ENCODE peak calls at places on chromosomes 4 and X, in ten cellular contexts. Y is iris pigment epithelial cell, T is GM12892, P is NCI-H1436, Q is kidney tubule cell, V is dorsolateral prefrontal cortex, J is ELR, F is naive B cell, S is progenitor cell of endocrine pancreas, O is immature natural killer cell. W is an unnamed sample.
A peak's percentile ranks its signal among the peaks of the same experiment; 100 is the strongest.

GRCh38 chr4:159434496-159435241 is 331.8 kb downstream of the RAPGEF2 start:
- DNase-seq in J (peak; percentile 56), P (no peak), T (no peak), V (no peak), Q (no peak), F (no peak), Y (peak; percentile 66), S (no peak), O (no peak), W (no peak)

GRCh38 chrX:148500428-148501120 is at the start of gene AFF2:
- DNase-seq in V (peak; percentile 10), Y (peak; percentile 1), P (peak; percentile 60), J (no peak), S (peak; percentile 14), T (peak; percentile 13), Q (peak; percentile 39), O (peak; percentile 18), F (peak; percentile 39), W (no peak)

GRCh38 chr4:78659264-78659663 is 107.7 kb downstream of the ANXA3 start:
- DNase-seq in S (no peak), P (no peak), O (no peak), T (no peak), F (no peak), J (no peak), Q (no peak), Y (no peak), V (no peak), W (no peak)

GRCh38 chr4:183797445-183798248 is 107.5 kb upstream of the STOX2 start:
- DNase-seq in Y (peak; percentile 11), T (no peak), J (peak; percentile 10), O (no peak), V (no peak), P (no peak), S (peak; percentile 54), F (no peak), Q (peak; percentile 61), W (no peak)

GRCh38 chrX:138945219-138945618 is 233.7 kb upstream of the FGF13 start:
- DNase-seq in J (peak; percentile 29), F (no peak), Y (peak; percentile 54), V (no peak), O (no peak), T (no peak), Q (peak; percentile 44), S (no peak), P (no peak), W (no peak)

GRCh38 chr4:138870739-138871633 is 144.6 kb upstream of the NOCT start:
- DNase-seq in Q (peak; percentile 77), V (peak; percentile 82), S (peak; percentile 56), Y (peak; percentile 68), O (peak; percentile 6), F (peak; percentile 38), J (peak; percentile 74), P (peak; percentile 65), T (peak; percentile 24), W (no peak)

GRCh38 chr4:53476232-53477037 is 99.0 kb downstream of the FIP1L1 start:
- DNase-seq in V (no peak), O (no peak), T (no peak), Y (peak; percentile 98), P (no peak), S (no peak), J (peak; percentile 90), Q (peak; percentile 76), F (no peak), W (no peak)

GRCh38 chr4:21949073-21949457 is 493 bp upstream of the KCNIP4 start:
- DNase-seq in V (peak; percentile 12), P (no peak), O (no peak), Y (no peak), Q (peak; percentile 72), S (no peak), J (peak; percentile 3), T (no peak), F (no peak), W (no peak)

GRCh38 chrX:18351774-18352173 is 2.7 kb downstream of the SCML2 start:
- DNase-seq in F (no peak), O (no peak), S (no peak), J (no peak), P (no peak), V (no peak), Y (no peak), Q (peak; percentile 11), T (no peak), W (peak; percentile 27)

GRCh38 chr4:51831133-51831532 is 11.8 kb upstream of the DCUN1D4 start:
- DNase-seq in T (no peak), Q (peak; percentile 52), S (peak; percentile 29), V (peak; percentile 52), F (peak; percentile 50), Y (peak; percentile 55), J (peak; percentile 56), P (peak; percentile 35), O (peak; percentile 43), W (no peak)

GRCh38 chrX:129606918-129607317 is 47.8 kb downstream of the APLN start:
- DNase-seq in V (peak; percentile 56), O (peak; percentile 50), Y (peak; percentile 33), J (peak; percentile 62), P (peak; percentile 48), F (peak; percentile 51), Q (peak; percentile 58), S (peak; percentile 45), T (peak; percentile 48), W (peak; percentile 21)

GRCh38 chr4:139957986-139958737 is 195.8 kb downstream of the MAML3 start:
- DNase-seq in T (no peak), F (no peak), Y (no peak), P (no peak), S (no peak), O (no peak), V (no peak), J (no peak), Q (no peak), W (no peak)

GRCh38 chr4:86218721-86219481 is 141.0 kb downstream of the MAPK10 start:
- DNase-seq in F (no peak), Q (no peak), J (peak; percentile 21), T (no peak), P (no peak), O (no peak), V (no peak), S (no peak), Y (peak; percentile 85), W (no peak)

GRCh38 chrX:10506781-10507180 is 113.6 kb downstream of the MID1 start:
- DNase-seq in F (no peak), J (no peak), Q (no peak), S (no peak), V (no peak), Y (no peak), P (no peak), T (no peak), O (no peak), W (no peak)

GRCh38 chr4:181939199-181939945 is 303.8 kb upstream of the TENM3 start:
- DNase-seq in P (no peak), Y (no peak), F (no peak), Q (no peak), V (no peak), S (no peak), O (no peak), T (no peak), J (no peak), W (no peak)

GRCh38 chr4:35253331-35253730 is 991.0 kb downstream of the ARAP2 start:
- DNase-seq in J (no peak), O (no peak), T (no peak), Q (no peak), P (no peak), V (no peak), Y (no peak), F (no peak), S (no peak), W (no peak)

GRCh38 chrX:70168238-70169188 is 8.8 kb upstream of the DGAT2L6 start:
- DNase-seq in S (no peak), O (no peak), P (peak; percentile 59), Q (peak; percentile 79), J (peak; percentile 77), F (no peak), Y (peak; percentile 74), V (peak; percentile 38), T (no peak), W (no peak)

GRCh38 chr4:112979881-112980421 is 69.5 kb upstream of the ANK2 start:
- DNase-seq in F (no peak), T (no peak), P (no peak), J (no peak), V (no peak), Y (no peak), O (no peak), S (no peak), Q (no peak), W (no peak)

GRCh38 chr4:2560167-2560566 is 23.7 kb downstream of the FAM193A start:
- DNase-seq in T (no peak), P (no peak), O (no peak), S (no peak), F (no peak), V (no peak), Y (no peak), Q (no peak), J (no peak), W (no peak)